ENCODE peak calls at places on chromosomes 12 and 14, in five cellular contexts. G is HL-60, V is brain microvascular endothelial cell, D is spleen, L is ovary. S is an unnamed sample.

GRCh38 chr14:54686219-54686870 is 119.4 kb downstream of the SAMD4A start:
- DNase-seq in G (no peak), V (peak), D (no peak), L (peak), S (peak)

GRCh38 chr14:52360831-52361230 is 46.7 kb downstream of the PTGER2 start:
- DNase-seq in G (no peak), V (no peak), D (no peak), L (peak), S (no peak)

GRCh38 chr12:117119592-117120198 is 20.5 kb upstream of the TESC start:
- DNase-seq in G (peak), V (no peak), D (no peak), L (no peak), S (no peak)

GRCh38 chr12:22310712-22311111 is 23.8 kb downstream of the ST8SIA1 start:
- DNase-seq in G (no peak), V (no peak), D (no peak), L (no peak), S (no peak)

GRCh38 chr12:29519585-29520182 is 22.2 kb upstream of the OVCH1 start:
- DNase-seq in G (peak), V (peak), D (no peak), L (no peak), S (no peak)

GRCh38 chr12:107580750-107581529 is 104.7 kb upstream of the PWP1 start:
- DNase-seq in G (no peak), V (no peak), D (no peak), L (no peak), S (no peak)

GRCh38 chr12:6295187-6295811 is 15.2 kb upstream of the PLEKHG6 start:
- DNase-seq in G (no peak), V (peak), D (no peak), L (no peak), S (no peak)

GRCh38 chr14:24196071-24197061 is 1.1 kb upstream of the TM9SF1 start:
- DNase-seq in G (peak), V (no peak), D (no peak), L (no peak), S (no peak)

GRCh38 chr12:76878045-76878898 is 547 bp downstream of the CSRP2 start:
- DNase-seq in G (no peak), V (no peak), D (no peak), L (peak), S (no peak)
- TF ChIP-seq CTCF in G (no peak), V (peak), D (peak), L (peak), S (peak)

DNA sequence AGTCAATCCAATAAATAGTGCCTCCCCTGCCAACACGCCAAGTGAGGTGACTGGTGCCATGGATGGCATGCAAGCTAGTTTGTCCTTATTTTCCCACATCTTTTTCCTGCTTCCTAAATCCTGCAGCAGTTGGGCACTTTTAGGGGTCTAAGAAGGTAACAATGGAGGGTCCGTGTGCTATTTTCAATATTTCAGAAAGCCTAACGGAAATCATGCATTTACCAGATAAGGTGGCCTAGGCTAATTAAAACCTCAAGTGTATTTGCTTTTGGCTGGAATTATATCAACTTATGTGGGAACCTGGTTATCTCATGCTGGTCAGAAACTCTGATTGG is 4.9 kb downstream of the ITGA5 start:
- DNase-seq in G (no peak), V (no peak), D (no peak), L (no peak), S (no peak)
- H3K4me3 ChIP-seq in G (peak), V (no peak), D (no peak), L (peak), S (no peak)

GRCh38 chr14:100827140-100827517 is 1.2 kb downstream of the MEG3 start:
- DNase-seq in G (no peak), V (no peak), D (no peak), L (peak), S (no peak)
- TF ChIP-seq CTCF in G (no peak), V (peak), D (peak), L (peak), S (peak)

GRCh38 chr14:105478624-105479305 is 4.1 kb downstream of the CRIP2 start:
- DNase-seq in G (no peak), V (no peak), D (no peak), L (peak), S (no peak)

GRCh38 chr14:105475269-105475915 is 771 bp downstream of the CRIP2 start:
- DNase-seq in G (no peak), V (no peak), D (no peak), L (peak), S (no peak)

GRCh38 chr14:105475916-105476845 is 1.6 kb downstream of the CRIP2 start:
- DNase-seq in G (no peak), V (no peak), D (peak), L (peak), S (no peak)

GRCh38 chr14:105477659-105478623 is 3.3 kb downstream of the CRIP2 start:
- DNase-seq in G (no peak), V (no peak), D (peak), L (peak), S (no peak)

GRCh38 chr14:105476937-105477658 is 2.5 kb downstream of the CRIP2 start:
- DNase-seq in G (no peak), V (no peak), D (no peak), L (peak), S (no peak)
- H3K4me3 ChIP-seq in G (no peak), V (peak), D (peak), L (no peak), S (no peak)

GRCh38 chr14:31881531-31882310 is 195.4 kb upstream of the ARHGAP5 start:
- DNase-seq in G (no peak), V (no peak), D (no peak), L (no peak), S (no peak)
- TF ChIP-seq CTCF in G (no peak), V (no peak), D (no peak), L (no peak), S (no peak)

GRCh38 chr14:77641534-77642341 is 25.3 kb upstream of the SPTLC2 start:
- DNase-seq in G (peak), V (peak), D (peak), L (peak), S (no peak)
- H3K4me3 ChIP-seq in G (peak), V (peak), D (peak), L (peak), S (peak)

DNA sequence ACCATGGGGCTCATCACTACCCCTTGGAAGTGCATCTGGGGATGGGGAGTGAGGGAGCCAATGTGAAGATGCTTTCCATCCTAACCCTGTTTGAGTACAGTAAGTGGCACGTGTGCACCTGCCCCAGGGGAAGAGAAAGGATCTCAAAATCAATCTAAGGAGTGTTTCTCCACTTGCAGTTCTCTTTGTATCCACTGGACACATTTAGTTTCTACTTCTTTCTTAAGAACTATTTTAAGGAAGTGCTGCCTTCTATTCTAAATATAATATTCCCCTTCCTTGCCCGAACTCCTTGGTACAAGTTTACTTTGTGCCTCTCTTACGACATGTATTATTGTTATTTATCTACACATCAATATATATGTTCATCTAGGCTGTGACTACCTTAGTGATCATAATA is 73.8 kb downstream of the TTC6 start:
- DNase-seq in G (no peak), V (no peak), D (no peak), L (no peak), S (no peak)
- TF ChIP-seq CTCF in G (no peak), V (no peak), D (no peak), L (no peak), S (no peak)

GRCh38 chr12:497501-498160 is 37.9 kb downstream of the B4GALNT3 start:
- DNase-seq in G (no peak), V (no peak), D (no peak), L (no peak), S (no peak)
- H3K4me3 ChIP-seq in G (no peak), V (no peak), D (no peak), L (no peak), S (no peak)

DNA sequence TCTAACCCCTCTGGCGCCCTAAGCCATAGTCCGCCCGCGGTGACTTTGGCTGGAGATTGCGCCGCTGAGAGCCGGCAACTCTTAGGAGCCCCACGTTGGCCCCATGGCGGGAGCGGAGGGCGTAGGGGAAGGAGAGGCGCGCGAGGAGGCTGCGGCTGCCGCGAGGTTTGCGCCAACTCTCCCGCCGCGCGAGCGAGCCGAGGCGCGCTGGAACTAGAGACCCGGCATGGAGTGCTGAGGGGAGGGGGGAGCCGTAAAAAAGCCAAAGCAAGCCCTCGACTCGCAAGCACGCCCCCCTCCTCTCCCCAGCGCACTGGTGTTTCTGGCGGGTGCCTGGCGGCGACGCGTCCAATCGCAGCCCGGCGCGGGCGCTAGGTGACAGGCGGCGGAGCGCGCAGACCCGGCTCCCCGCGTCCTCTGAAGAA is at the start of gene SYT10:
- DNase-seq in G (no peak), V (no peak), D (peak), L (peak), S (no peak)
- TF ChIP-seq CTCF in G (no peak), V (no peak), D (no peak), L (no peak), S (no peak)